ENCODE peak calls at places on chromosomes 2 and 18, in six cellular contexts. One of them, this sample, is unnamed.

GRCh38 chr2:6823111-6823510 is 42.6 kb downstream of the CMPK2 start:
- DNase-seq in HCT116: no peak
- DNase-seq in GM23248: peak; percentile 47
- DNase-seq in HepG2: no peak
- DNase-seq in endothelial cell of umbilical vein: no peak
- DNase-seq in PC-9: no peak
- DNase-seq in this sample: no peak

GRCh38 chr2:5725794-5726463 is 33.7 kb downstream of the SOX11 start:
- DNase-seq in HCT116: no peak
- DNase-seq in GM23248: no peak
- DNase-seq in HepG2: no peak
- DNase-seq in endothelial cell of umbilical vein: no peak
- DNase-seq in PC-9: no peak
- DNase-seq in this sample: no peak

GRCh38 chr18:48132993-48133674 is 202.7 kb upstream of the SMAD2 start:
- DNase-seq in HCT116: no peak
- DNase-seq in GM23248: no peak
- DNase-seq in HepG2: no peak
- DNase-seq in endothelial cell of umbilical vein: no peak
- DNase-seq in PC-9: peak; percentile 73
- DNase-seq in this sample: no peak

GRCh38 chr18:44036500-44036899 is 644.2 kb upstream of the SETBP1 start:
- DNase-seq in HCT116: no peak
- DNase-seq in GM23248: peak; percentile 3
- DNase-seq in HepG2: no peak
- DNase-seq in endothelial cell of umbilical vein: peak; percentile 17
- DNase-seq in PC-9: no peak
- DNase-seq in this sample: no peak

GRCh38 chr2:42961385-42961800 is 169.0 kb upstream of the HAAO start:
- DNase-seq in HCT116: no peak
- DNase-seq in GM23248: no peak
- DNase-seq in HepG2: no peak
- DNase-seq in endothelial cell of umbilical vein: peak; percentile 95
- DNase-seq in PC-9: no peak
- DNase-seq in this sample: no peak

GRCh38 chr2:16005819-16006536 is 65.6 kb downstream of the MYCN start:
- DNase-seq in HCT116: peak; percentile 15
- DNase-seq in GM23248: no peak
- DNase-seq in HepG2: peak; percentile 73
- DNase-seq in endothelial cell of umbilical vein: no peak
- DNase-seq in PC-9: peak; percentile 44
- DNase-seq in this sample: no peak

GRCh38 chr2:72548081-72548764 is 277.6 kb downstream of the EXOC6B start:
- DNase-seq in HCT116: no peak
- DNase-seq in GM23248: no peak
- DNase-seq in HepG2: peak; percentile 93
- DNase-seq in endothelial cell of umbilical vein: peak; percentile 65
- DNase-seq in PC-9: peak; percentile 73
- DNase-seq in this sample: no peak

GRCh38 chr2:40240067-40240466 is 211.8 kb downstream of the SLC8A1 start:
- DNase-seq in HCT116: no peak
- DNase-seq in GM23248: peak; percentile 97
- DNase-seq in HepG2: no peak
- DNase-seq in endothelial cell of umbilical vein: peak; percentile 85
- DNase-seq in PC-9: no peak
- DNase-seq in this sample: peak; percentile 7

GRCh38 chr2:112788653-112789052 is 4.4 kb upstream of the IL1A start:
- DNase-seq in HCT116: no peak
- DNase-seq in GM23248: no peak
- DNase-seq in HepG2: no peak
- DNase-seq in endothelial cell of umbilical vein: no peak
- DNase-seq in PC-9: no peak
- DNase-seq in this sample: no peak

GRCh38 chr2:189533274-189534035 is 47.1 kb downstream of the SLC40A1 start:
- DNase-seq in HCT116: no peak
- DNase-seq in GM23248: peak; percentile 31
- DNase-seq in HepG2: peak; percentile 77
- DNase-seq in endothelial cell of umbilical vein: no peak
- DNase-seq in PC-9: no peak
- DNase-seq in this sample: no peak

GRCh38 chr2:47486858-47487497 is 84.0 kb downstream of the MSH2 start:
- DNase-seq in HCT116: no peak
- DNase-seq in GM23248: no peak
- DNase-seq in HepG2: no peak
- DNase-seq in endothelial cell of umbilical vein: no peak
- DNase-seq in PC-9: no peak
- DNase-seq in this sample: no peak

GRCh38 chr2:64179582-64180321 is 35.5 kb upstream of the PELI1 start:
- DNase-seq in HCT116: no peak
- DNase-seq in GM23248: peak; percentile 48
- DNase-seq in HepG2: no peak
- DNase-seq in endothelial cell of umbilical vein: no peak
- DNase-seq in PC-9: no peak
- DNase-seq in this sample: no peak

GRCh38 chr18:13221821-13222220 is 3.3 kb downstream of the LDLRAD4 start:
- DNase-seq in HCT116: no peak
- DNase-seq in GM23248: no peak
- DNase-seq in HepG2: no peak
- DNase-seq in endothelial cell of umbilical vein: no peak
- DNase-seq in PC-9: no peak
- DNase-seq in this sample: no peak

GRCh38 chr2:99697811-99698568 is 208.2 kb upstream of the REV1 start:
- DNase-seq in HCT116: no peak
- DNase-seq in GM23248: peak; percentile 88
- DNase-seq in HepG2: no peak
- DNase-seq in endothelial cell of umbilical vein: no peak
- DNase-seq in PC-9: no peak
- DNase-seq in this sample: no peak

GRCh38 chr2:182831097-182831496 is 35.3 kb downstream of the FRZB start:
- DNase-seq in HCT116: no peak
- DNase-seq in GM23248: no peak
- DNase-seq in HepG2: no peak
- DNase-seq in endothelial cell of umbilical vein: no peak
- DNase-seq in PC-9: no peak
- DNase-seq in this sample: no peak

GRCh38 chr2:20717641-20718040 is 50.7 kb downstream of the GDF7 start:
- DNase-seq in HCT116: no peak
- DNase-seq in GM23248: no peak
- DNase-seq in HepG2: peak; percentile 67
- DNase-seq in endothelial cell of umbilical vein: no peak
- DNase-seq in PC-9: no peak
- DNase-seq in this sample: no peak

GRCh38 chr2:62577994-62578836 is 72.2 kb upstream of the TMEM17 start:
- DNase-seq in HCT116: peak; percentile 99
- DNase-seq in GM23248: peak; percentile 91
- DNase-seq in HepG2: peak; percentile 96
- DNase-seq in endothelial cell of umbilical vein: peak; percentile 80
- DNase-seq in PC-9: peak; percentile 98
- DNase-seq in this sample: peak; percentile 77

GRCh38 chr2:218429951-218430692 is 11.2 kb downstream of the VIL1 start:
- DNase-seq in HCT116: no peak
- DNase-seq in GM23248: no peak
- DNase-seq in HepG2: no peak
- DNase-seq in endothelial cell of umbilical vein: no peak
- DNase-seq in PC-9: no peak
- DNase-seq in this sample: no peak

GRCh38 chr18:68956650-68957049 is 158.8 kb downstream of the CCDC102B start:
- DNase-seq in HCT116: no peak
- DNase-seq in GM23248: no peak
- DNase-seq in HepG2: no peak
- DNase-seq in endothelial cell of umbilical vein: no peak
- DNase-seq in PC-9: no peak
- DNase-seq in this sample: no peak

GRCh38 chr18:36315736-36316135 is 18.2 kb downstream of the FHOD3 start:
- DNase-seq in HCT116: no peak
- DNase-seq in GM23248: peak; percentile 78
- DNase-seq in HepG2: no peak
- DNase-seq in endothelial cell of umbilical vein: no peak
- DNase-seq in PC-9: no peak
- DNase-seq in this sample: no peak

GRCh38 chr18:26312196-26312595 is 86.0 kb downstream of the TAF4B start:
- DNase-seq in HCT116: no peak
- DNase-seq in GM23248: no peak
- DNase-seq in HepG2: no peak
- DNase-seq in endothelial cell of umbilical vein: no peak
- DNase-seq in PC-9: no peak
- DNase-seq in this sample: no peak

GRCh38 chr2:11339508-11340083 is 4.8 kb downstream of the ROCK2 start:
- DNase-seq in HCT116: no peak
- DNase-seq in GM23248: no peak
- DNase-seq in HepG2: no peak
- DNase-seq in endothelial cell of umbilical vein: no peak
- DNase-seq in PC-9: no peak
- DNase-seq in this sample: no peak

GRCh38 chr2:228318218-228318617 is 136.7 kb upstream of the SPHKAP start:
- DNase-seq in HCT116: peak; percentile 27
- DNase-seq in GM23248: peak; percentile 49
- DNase-seq in HepG2: peak; percentile 12
- DNase-seq in endothelial cell of umbilical vein: no peak
- DNase-seq in PC-9: no peak
- DNase-seq in this sample: no peak

GRCh38 chr2:120346034-120346666 is at the start of gene INHBB:
- DNase-seq in HCT116: no peak
- DNase-seq in GM23248: peak; percentile 61
- DNase-seq in HepG2: no peak
- DNase-seq in endothelial cell of umbilical vein: no peak
- DNase-seq in PC-9: no peak
- DNase-seq in this sample: no peak

GRCh38 chr2:236164201-236164982 is 3.8 kb downstream of the GBX2 start:
- DNase-seq in HCT116: no peak
- DNase-seq in GM23248: peak; percentile 51
- DNase-seq in HepG2: no peak
- DNase-seq in endothelial cell of umbilical vein: peak; percentile 62
- DNase-seq in PC-9: no peak
- DNase-seq in this sample: no peak

GRCh38 chr2:119455066-119455718 is 23.5 kb downstream of the TMEM37 start:
- DNase-seq in HCT116: no peak
- DNase-seq in GM23248: no peak
- DNase-seq in HepG2: no peak
- DNase-seq in endothelial cell of umbilical vein: peak; percentile 83
- DNase-seq in PC-9: no peak
- DNase-seq in this sample: no peak

GRCh38 chr2:75146903-75147332 is 52.4 kb downstream of the TACR1 start:
- DNase-seq in HCT116: no peak
- DNase-seq in GM23248: peak; percentile 57
- DNase-seq in HepG2: peak; percentile 54
- DNase-seq in endothelial cell of umbilical vein: peak; percentile 67
- DNase-seq in PC-9: peak; percentile 72
- DNase-seq in this sample: no peak

GRCh38 chr2:75142081-75142480 is 57.2 kb downstream of the TACR1 start:
- DNase-seq in HCT116: no peak
- DNase-seq in GM23248: peak; percentile 44
- DNase-seq in HepG2: no peak
- DNase-seq in endothelial cell of umbilical vein: no peak
- DNase-seq in PC-9: peak; percentile 89
- DNase-seq in this sample: no peak

GRCh38 chr2:75146221-75146902 is 53.0 kb downstream of the TACR1 start:
- DNase-seq in HCT116: no peak
- DNase-seq in GM23248: peak; percentile 37
- DNase-seq in HepG2: no peak
- DNase-seq in endothelial cell of umbilical vein: no peak
- DNase-seq in PC-9: peak; percentile 20
- DNase-seq in this sample: no peak
- H3K4me3 ChIP-seq in HCT116: no peak overlapping the region
- H3K4me3 ChIP-seq in GM23248: no peak overlapping the region
- H3K4me3 ChIP-seq in HepG2: no peak overlapping the region
- H3K4me3 ChIP-seq in endothelial cell of umbilical vein: no peak overlapping the region
- H3K4me3 ChIP-seq in PC-9: no peak overlapping the region
- H3K4me3 ChIP-seq in this sample: no peak overlapping the region

DNA sequence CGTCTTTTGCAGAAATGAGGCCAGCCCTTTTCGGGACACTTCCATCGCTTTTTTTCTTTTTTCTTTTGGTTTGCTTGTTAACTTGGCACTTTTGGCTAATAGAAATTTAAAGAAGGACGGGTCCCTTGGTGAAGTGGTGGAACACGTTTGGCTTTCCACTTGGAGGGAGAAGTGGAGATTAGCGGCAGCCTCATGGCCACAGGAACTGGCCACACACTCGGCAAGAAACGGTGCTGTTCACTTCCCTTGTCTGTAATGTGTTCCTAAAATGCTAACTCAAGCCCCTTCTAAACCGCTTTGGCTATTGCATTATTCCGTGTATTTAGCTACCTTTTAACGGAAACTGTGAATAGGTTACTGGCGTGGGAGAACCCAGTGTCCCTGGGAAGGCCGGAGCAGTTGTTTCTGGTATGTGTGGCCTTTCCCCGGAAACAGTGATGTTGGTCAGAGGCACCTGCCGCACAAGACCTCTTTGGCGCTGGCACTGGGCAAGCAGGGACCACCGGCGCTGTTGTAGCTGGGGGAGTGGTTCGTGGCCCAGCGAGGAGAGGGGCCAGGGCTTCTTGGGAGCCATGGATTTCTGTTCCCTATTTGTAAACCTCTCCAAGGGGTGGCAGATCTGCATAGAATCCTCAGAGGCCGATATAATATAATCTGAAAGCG is 981 bp downstream of the RAMP1 start:
- DNase-seq in HCT116: no peak
- DNase-seq in GM23248: no peak
- DNase-seq in HepG2: no peak
- DNase-seq in endothelial cell of umbilical vein: no peak
- DNase-seq in PC-9: no peak
- DNase-seq in this sample: no peak
- H3K27ac ChIP-seq in HCT116: peak overlapping the region; percentile 90
- H3K27ac ChIP-seq in GM23248: no peak overlapping the region
- H3K27ac ChIP-seq in HepG2: no peak overlapping the region
- H3K27ac ChIP-seq in endothelial cell of umbilical vein: no peak overlapping the region
- H3K27ac ChIP-seq in PC-9: peak overlapping the region; percentile 62
- H3K27ac ChIP-seq in this sample: no peak overlapping the region

GRCh38 chr2:237432484-237433092 is 18.6 kb upstream of the COL6A3 start:
- DNase-seq in HCT116: peak; percentile 15
- DNase-seq in GM23248: peak; percentile 99
- DNase-seq in HepG2: no peak
- DNase-seq in endothelial cell of umbilical vein: no peak
- DNase-seq in PC-9: peak; percentile 64
- DNase-seq in this sample: peak; percentile 83

GRCh38 chr2:237433920-237434319 is 20.0 kb upstream of the COL6A3 start:
- DNase-seq in HCT116: no peak
- DNase-seq in GM23248: no peak
- DNase-seq in HepG2: no peak
- DNase-seq in endothelial cell of umbilical vein: no peak
- DNase-seq in PC-9: no peak
- DNase-seq in this sample: no peak

GRCh38 chr2:237437566-237437965 is 23.6 kb upstream of the COL6A3 start:
- DNase-seq in HCT116: no peak
- DNase-seq in GM23248: no peak
- DNase-seq in HepG2: no peak
- DNase-seq in endothelial cell of umbilical vein: no peak
- DNase-seq in PC-9: no peak
- DNase-seq in this sample: no peak

GRCh38 chr2:237435844-237436590 is 22.1 kb upstream of the COL6A3 start:
- DNase-seq in HCT116: no peak
- DNase-seq in GM23248: peak; percentile 95
- DNase-seq in HepG2: no peak
- DNase-seq in endothelial cell of umbilical vein: no peak
- DNase-seq in PC-9: no peak
- DNase-seq in this sample: no peak

GRCh38 chr2:237434916-237435315 is 21.0 kb upstream of the COL6A3 start:
- DNase-seq in HCT116: no peak
- DNase-seq in GM23248: peak; percentile 90
- DNase-seq in HepG2: no peak
- DNase-seq in endothelial cell of umbilical vein: no peak
- DNase-seq in PC-9: no peak
- DNase-seq in this sample: no peak
- H2AFZ ChIP-seq in HCT116: no peak overlapping the region
- H2AFZ ChIP-seq in GM23248: no peak overlapping the region
- H2AFZ ChIP-seq in HepG2: no peak overlapping the region
- H2AFZ ChIP-seq in endothelial cell of umbilical vein: no peak overlapping the region
- H2AFZ ChIP-seq in PC-9: no peak overlapping the region
- H2AFZ ChIP-seq in this sample: no peak overlapping the region

GRCh38 chr2:163732718-163733117 is 3.1 kb downstream of the FIGN start:
- DNase-seq in HCT116: no peak
- DNase-seq in GM23248: peak; percentile 45
- DNase-seq in HepG2: no peak
- DNase-seq in endothelial cell of umbilical vein: no peak
- DNase-seq in PC-9: no peak
- DNase-seq in this sample: no peak
- H3K4me3 ChIP-seq in HCT116: no peak overlapping the region
- H3K4me3 ChIP-seq in GM23248: peak overlapping the region; percentile 93
- H3K4me3 ChIP-seq in HepG2: no peak overlapping the region
- H3K4me3 ChIP-seq in endothelial cell of umbilical vein: no peak overlapping the region
- H3K4me3 ChIP-seq in PC-9: no peak overlapping the region
- H3K4me3 ChIP-seq in this sample: no peak overlapping the region